ENCODE peak calls at places on chromosomes 6 and 20, in seven cellular contexts. Y, L, N, M, B, T and U are unnamed samples.

GRCh38 chr6:38259736-38260135 is 380.0 kb downstream of the BTBD9 start:
- DNase-seq in B (no peak), T (no peak), N (no peak), Y (no peak), L (no peak), M (no peak), U (peak; percentile 49)

GRCh38 chr6:114449659-114450058 is 106.8 kb upstream of the HS3ST5 start:
- DNase-seq in M (no peak), T (no peak), B (no peak), Y (no peak), N (no peak), L (no peak), U (no peak)

GRCh38 chr6:30879684-30880427 is 4.5 kb upstream of the DDR1 start:
- DNase-seq in N (no peak), T (no peak), B (no peak), L (no peak), Y (no peak), M (no peak), U (no peak)

GRCh38 chr6:17885079-17885478 is 102.4 kb downstream of the KIF13A start:
- DNase-seq in B (no peak), M (no peak), T (no peak), N (no peak), L (no peak), Y (no peak), U (no peak)

GRCh38 chr6:134347916-134348805 is 30.2 kb upstream of the SGK1 start:
- DNase-seq in N (no peak), L (no peak), B (no peak), T (no peak), M (no peak), Y (no peak), U (peak; percentile 89)

GRCh38 chr20:19944772-19945459 is 72.2 kb upstream of the NAA20 start:
- DNase-seq in N (no peak), B (no peak), M (no peak), T (no peak), L (peak; percentile 24), Y (no peak), U (no peak)

GRCh38 chr20:39124064-39124463 is 161.9 kb downstream of the DHX35 start:
- DNase-seq in M (no peak), L (no peak), B (no peak), N (no peak), T (no peak), Y (no peak), U (peak; percentile 45)

GRCh38 chr6:52573295-52573694 is 3.6 kb downstream of the TRAM2 start:
- DNase-seq in Y (no peak), L (no peak), N (no peak), B (no peak), M (no peak), T (no peak), U (no peak)

GRCh38 chr20:35151739-35152138 is 4.6 kb upstream of the EDEM2 start:
- DNase-seq in T (no peak), L (no peak), N (no peak), Y (no peak), M (no peak), B (no peak), U (no peak)

GRCh38 chr6:11295969-11296368 is 63.5 kb upstream of the NEDD9 start:
- DNase-seq in T (no peak), M (no peak), Y (no peak), L (no peak), B (no peak), N (no peak), U (no peak)

GRCh38 chr6:31299511-31299910 is 27.6 kb upstream of the HLA-C start:
- DNase-seq in T (no peak), B (no peak), N (no peak), Y (no peak), L (peak; percentile 23), M (no peak), U (no peak)

GRCh38 chr6:21164768-21165326 is 428.7 kb upstream of the SOX4 start:
- DNase-seq in T (no peak), N (no peak), B (no peak), L (no peak), M (no peak), Y (no peak), U (no peak)

GRCh38 chr6:111032493-111033140 is 50.8 kb downstream of the RPF2 start:
- DNase-seq in L (no peak), N (no peak), B (no peak), Y (no peak), T (no peak), M (no peak), U (no peak)

GRCh38 chr6:111031151-111031550 is 49.3 kb downstream of the RPF2 start:
- DNase-seq in N (no peak), Y (no peak), M (no peak), B (no peak), T (no peak), L (no peak), U (no peak)

GRCh38 chr6:111030008-111031006 is 48.5 kb downstream of the RPF2 start:
- DNase-seq in N (no peak), T (no peak), L (no peak), B (no peak), M (no peak), Y (peak; percentile 50), U (peak; percentile 7)

GRCh38 chr6:111024661-111025060 is 42.8 kb downstream of the RPF2 start:
- DNase-seq in B (no peak), Y (no peak), N (no peak), M (no peak), T (no peak), L (no peak), U (no peak)

GRCh38 chr6:111027219-111027618 is 45.4 kb downstream of the RPF2 start:
- DNase-seq in M (no peak), N (no peak), T (no peak), L (no peak), B (no peak), Y (no peak), U (peak; percentile 9)
- TF ChIP-seq CTCF in M (no peak), N (peak; percentile 39), T (no peak), L (peak; percentile 10), B (no peak), Y (peak; percentile 8), U (no peak)

DNA sequence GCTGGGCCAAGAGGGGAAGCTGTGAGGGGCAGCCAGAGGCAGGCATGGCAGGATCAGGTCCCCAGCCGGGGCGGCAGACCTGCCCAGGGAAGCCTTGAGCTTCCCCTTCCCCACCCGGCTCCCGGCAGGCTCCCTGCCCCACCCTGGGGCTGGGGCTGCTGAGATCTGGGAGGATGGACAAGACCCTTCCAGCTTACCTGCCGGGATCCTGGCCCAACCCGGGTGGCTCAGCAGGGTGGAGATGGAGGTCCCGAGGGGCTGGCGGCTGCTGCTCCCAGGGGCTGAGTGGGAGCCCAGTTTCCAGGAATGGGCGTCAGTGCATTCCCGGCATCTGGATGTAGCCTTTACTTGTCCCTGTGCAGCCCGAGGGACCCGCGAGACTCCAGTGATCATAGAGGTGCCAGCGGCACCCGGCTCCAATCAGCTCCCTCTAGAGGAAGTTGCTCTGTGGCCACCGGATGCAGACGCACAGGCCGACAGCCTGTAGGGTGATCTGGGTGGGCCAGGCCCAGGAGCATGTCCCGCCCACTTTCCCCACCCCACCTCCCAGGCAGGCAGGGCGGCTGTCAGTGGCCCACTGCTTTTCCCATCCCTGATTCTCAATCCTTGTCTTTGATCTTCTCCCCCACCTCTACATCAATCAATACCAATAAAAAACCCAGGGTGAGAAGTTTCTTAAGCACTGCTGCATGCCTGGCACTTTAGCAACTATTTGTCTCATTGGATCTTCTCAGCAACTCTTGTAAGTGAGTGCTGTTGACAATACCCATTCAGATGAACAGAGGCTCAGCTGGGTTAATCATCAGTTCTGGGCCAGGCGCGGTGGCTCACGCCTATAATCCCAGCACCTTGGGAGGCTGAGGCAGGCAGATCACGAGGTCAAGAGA is at the start of gene BAK1:
- DNase-seq in N (peak; percentile 95), Y (peak; percentile 95), T (peak; percentile 75), M (peak; percentile 93), L (peak; percentile 72), B (peak; percentile 82), U (peak; percentile 90)
- TF ChIP-seq CTCF in N (peak; percentile 69), Y (peak; percentile 65), T (peak; percentile 65), M (peak; percentile 31), L (peak; percentile 57), B (no peak), U (peak; percentile 42)

GRCh38 chr6:161658216-161658615 is 384.4 kb upstream of the AGPAT4 start:
- DNase-seq in M (no peak), Y (no peak), T (no peak), B (no peak), N (no peak), L (no peak), U (no peak)

GRCh38 chr6:161663682-161664081 is 389.8 kb upstream of the AGPAT4 start:
- DNase-seq in T (no peak), N (no peak), Y (no peak), B (no peak), M (no peak), L (no peak), U (no peak)

GRCh38 chr6:161660666-161661571 is 387.1 kb upstream of the AGPAT4 start:
- DNase-seq in Y (no peak), T (no peak), L (no peak), M (no peak), B (no peak), N (no peak), U (no peak)
- TF ChIP-seq CTCF in Y (no peak), T (no peak), L (no peak), M (no peak), B (no peak), N (peak; percentile 26), U (no peak)

DNA sequence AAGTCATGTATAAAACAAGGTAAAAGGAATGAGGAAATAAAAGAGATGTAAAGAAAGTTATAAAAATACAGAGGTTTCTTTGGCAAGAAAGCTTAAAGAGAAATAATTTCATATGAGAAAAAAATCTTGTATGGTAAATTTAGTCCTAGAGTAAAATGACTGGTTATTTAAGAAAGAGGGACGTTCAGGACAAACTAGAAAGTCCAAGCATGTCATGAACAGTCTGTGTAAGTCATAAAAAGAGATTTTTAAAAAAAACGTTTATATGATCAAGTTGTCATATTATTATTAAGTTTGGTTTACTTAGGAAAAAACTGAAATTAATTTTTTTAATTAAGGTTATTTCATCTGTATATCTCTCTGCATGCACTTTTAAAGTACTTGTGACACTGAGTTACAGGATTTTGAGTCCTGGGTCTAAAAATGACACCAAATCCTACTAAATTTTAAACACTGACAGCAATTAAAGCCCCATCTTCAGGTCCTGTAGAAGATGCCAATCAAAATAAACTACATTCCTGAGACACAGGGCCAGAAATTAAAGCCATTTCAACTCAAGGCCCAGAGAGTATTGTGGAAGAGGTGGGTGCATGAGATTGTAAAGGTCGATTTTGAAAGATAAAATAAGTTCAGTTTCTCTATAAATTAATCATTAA is 62.4 kb downstream of the AGPAT4 start:
- DNase-seq in M (no peak), B (no peak), T (no peak), N (no peak), Y (no peak), L (no peak), U (no peak)
- TF ChIP-seq CTCF in M (no peak), B (no peak), T (no peak), N (no peak), Y (no peak), L (no peak), U (no peak)

GRCh38 chr6:156779206-156780116 is 2.3 kb downstream of the ARID1B start:
- DNase-seq in B (peak; percentile 52), L (no peak), T (peak; percentile 20), M (no peak), Y (peak; percentile 68), N (no peak), U (peak; percentile 48)
- TF ChIP-seq CTCF in B (no peak), L (no peak), T (peak; percentile 39), M (peak; percentile 7), Y (no peak), N (no peak), U (no peak)